ENCODE peak calls at places on chromosomes 3 and 15, in eight cellular contexts. M is AG10803; Q is stimulated activated CD4-positive, alpha-beta T cell treated with anti-CD3 and anti-CD28 coated beads, Interleukin-4, amount 100 ng/mL, for 48 hours; S is fibroblast of lung; R is T-cell; E is nephron progenitor cell; O is fibroblast of mammary gland; X is NCI-H524. T is an unnamed sample.

GRCh38 chr3:180947761-180948390 is 35.4 kb downstream of the FXR1 start:
- DNase-seq in Q (no peak), M (no peak), S (peak; percentile 22), X (no peak), O (no peak), E (no peak), R (no peak), T (no peak)

GRCh38 chr3:99951701-99952100 is 134.0 kb downstream of the CMSS1 start:
- DNase-seq in O (no peak), E (no peak), M (peak; percentile 42), S (no peak), Q (no peak), R (no peak), X (no peak), T (peak; percentile 44)

GRCh38 chr3:98529856-98530459 is 1.8 kb upstream of the GPR15 start:
- DNase-seq in M (no peak), R (no peak), O (no peak), Q (no peak), X (no peak), E (no peak), S (no peak), T (no peak)

GRCh38 chr15:60392601-60392985 is 5.2 kb downstream of the ANXA2 start:
- DNase-seq in X (no peak), R (no peak), O (peak; percentile 89), S (peak; percentile 78), Q (no peak), E (no peak), M (peak; percentile 90), T (peak; percentile 79)

GRCh38 chr3:117346878-117347277 is 637.3 kb downstream of the TUSC7 start:
- DNase-seq in M (no peak), S (no peak), R (no peak), E (no peak), Q (no peak), O (no peak), X (no peak), T (no peak)

GRCh38 chr3:117285721-117286120 is 576.1 kb downstream of the TUSC7 start:
- DNase-seq in E (no peak), Q (no peak), O (no peak), S (no peak), M (no peak), R (no peak), X (no peak), T (no peak)

GRCh38 chr15:63186065-63186464 is 3.3 kb upstream of the RAB8B start:
- DNase-seq in R (no peak), S (peak; percentile 74), E (no peak), Q (no peak), X (no peak), M (peak; percentile 76), O (peak; percentile 55), T (peak; percentile 93)

GRCh38 chr3:64595253-64595694 is 92.5 kb downstream of the ADAMTS9 start:
- DNase-seq in S (peak; percentile 97), E (no peak), X (no peak), O (peak; percentile 98), Q (no peak), M (peak; percentile 91), R (no peak), T (peak; percentile 32)

GRCh38 chr15:63891079-63891762 is 57.5 kb upstream of the HERC1 start:
- DNase-seq in E (peak; percentile 82), S (peak; percentile 71), O (peak; percentile 73), Q (peak; percentile 61), X (peak; percentile 69), M (peak; percentile 65), R (peak; percentile 71), T (peak; percentile 81)

GRCh38 chr15:94671845-94672524 is 440.6 kb downstream of the MCTP2 start:
- DNase-seq in O (no peak), X (peak; percentile 82), Q (no peak), S (peak; percentile 83), M (no peak), E (peak; percentile 22), R (no peak), T (no peak)

GRCh38 chr3:69774029-69774428 is 34.8 kb downstream of the MITF start:
- DNase-seq in O (no peak), X (no peak), R (no peak), Q (no peak), M (no peak), S (no peak), E (no peak), T (no peak)

GRCh38 chr3:46985588-46985987 is 6.1 kb downstream of the NBEAL2 start:
- DNase-seq in M (no peak), Q (no peak), R (no peak), E (no peak), S (no peak), X (no peak), O (no peak), T (no peak)

GRCh38 chr15:74396445-74397238 is 29.2 kb upstream of the CYP11A1 start:
- DNase-seq in M (peak; percentile 53), E (no peak), R (no peak), Q (peak; percentile 54), O (peak; percentile 88), S (peak; percentile 33), X (no peak), T (peak; percentile 69)

GRCh38 chr15:70378126-70379031 is 280.7 kb upstream of the TLE3 start:
- DNase-seq in R (no peak), M (no peak), E (no peak), X (no peak), S (no peak), Q (no peak), O (no peak), T (no peak)

GRCh38 chr15:48582472-48583235 is 62.9 kb downstream of the FBN1 start:
- DNase-seq in M (peak; percentile 99), S (peak; percentile 92), O (peak; percentile 96), Q (no peak), R (no peak), X (no peak), E (peak; percentile 8), T (peak; percentile 69)

GRCh38 chr3:124965413-124965812 is 30.9 kb upstream of the MUC13 start:
- DNase-seq in M (no peak), X (no peak), R (no peak), O (peak; percentile 46), S (no peak), Q (no peak), E (no peak), T (no peak)

GRCh38 chr15:67033521-67033920 is 31.9 kb upstream of the SMAD3 start:
- DNase-seq in Q (peak; percentile 15), S (no peak), R (peak; percentile 22), E (no peak), X (no peak), M (no peak), O (no peak), T (no peak)

GRCh38 chr3:113339616-113340244 is 101.6 kb downstream of the CFAP44 start:
- DNase-seq in X (no peak), R (no peak), E (no peak), Q (no peak), M (no peak), S (no peak), O (no peak), T (no peak)

GRCh38 chr3:177452487-177452886 is 255.2 kb upstream of the TBL1XR1 start:
- DNase-seq in O (peak; percentile 94), Q (no peak), R (no peak), E (no peak), X (no peak), M (peak; percentile 89), S (peak; percentile 83), T (peak; percentile 85)

GRCh38 chr3:50139718-50140423 is 15.3 kb upstream of the SEMA3F start:
- DNase-seq in X (no peak), O (no peak), S (no peak), Q (no peak), E (no peak), M (no peak), R (no peak), T (no peak)

GRCh38 chr15:78620839-78621421 is at the start of gene CHRNA3:
- DNase-seq in S (no peak), X (no peak), R (no peak), E (peak; percentile 72), O (no peak), Q (no peak), M (no peak), T (no peak)

GRCh38 chr3:133859381-133860245 is 36.1 kb downstream of the RAB6B start:
- DNase-seq in Q (no peak), E (no peak), O (no peak), M (no peak), X (no peak), S (no peak), R (no peak), T (no peak)

GRCh38 chr15:77533530-77533929 is 99.2 kb downstream of the LINGO1 start:
- DNase-seq in Q (no peak), O (no peak), X (no peak), R (no peak), M (no peak), E (no peak), S (no peak), T (no peak)

GRCh38 chr3:16419640-16420039 is 93.9 kb downstream of the RFTN1 start:
- DNase-seq in Q (no peak), R (no peak), S (no peak), E (no peak), O (peak; percentile 68), X (no peak), M (peak; percentile 54), T (peak; percentile 73)

GRCh38 chr15:40815042-40815678 is 7.9 kb upstream of the DNAJC17 start:
- DNase-seq in E (no peak), O (no peak), M (no peak), X (no peak), S (peak; percentile 11), R (no peak), Q (no peak), T (peak; percentile 23)

GRCh38 chr15:57993409-57993808 is 72.1 kb downstream of the ALDH1A2 start:
- DNase-seq in E (no peak), X (no peak), R (no peak), M (no peak), Q (no peak), S (no peak), O (no peak), T (no peak)

GRCh38 chr3:195762249-195762585 is 41.4 kb downstream of the MUC20 start:
- DNase-seq in S (no peak), X (no peak), E (no peak), O (no peak), R (no peak), M (no peak), Q (no peak), T (no peak)

GRCh38 chr3:135784557-135784956 is 181.0 kb upstream of the PPP2R3A start:
- DNase-seq in S (no peak), M (no peak), X (no peak), Q (no peak), E (no peak), O (no peak), R (no peak), T (no peak)

GRCh38 chr3:41836360-41837134 is 125.4 kb downstream of the ULK4 start:
- DNase-seq in X (no peak), M (no peak), E (no peak), S (no peak), O (peak; percentile 7), Q (no peak), R (no peak), T (no peak)

GRCh38 chr3:63193647-63194046 is 84.5 kb upstream of the SYNPR start:
- DNase-seq in R (no peak), M (peak; percentile 38), O (peak; percentile 50), X (peak; percentile 16), E (no peak), S (peak; percentile 48), Q (no peak), T (peak; percentile 35)

GRCh38 chr3:129530331-129530761 is 1.9 kb downstream of the RHO start:
- DNase-seq in M (peak; percentile 95), O (peak; percentile 56), R (no peak), X (no peak), Q (no peak), E (no peak), S (peak; percentile 60), T (peak; percentile 80)

GRCh38 chr15:34588046-34588674 is 4.7 kb upstream of the GOLGA8B start:
- DNase-seq in X (peak; percentile 86), O (peak; percentile 90), S (peak; percentile 88), E (peak; percentile 52), M (peak; percentile 85), Q (no peak), R (peak; percentile 34), T (peak; percentile 81)